ENCODE peak calls at places on chromosome 7, in four cellular contexts. E is AG20443, F is heart left ventricle, G is iris pigment epithelial cell. W is an unnamed sample.

GRCh38 chr7:75915416-75916156 is 631 bp downstream of the POR start:
- DNase-seq in E (peak), F (peak), G (peak), W (peak)

GRCh38 chr7:37105119-37105518 is 343.5 kb downstream of the ELMO1 start:
- DNase-seq in E (no peak), F (no peak), G (no peak), W (no peak)

GRCh38 chr7:80890839-80891544 is 27.9 kb downstream of the SEMA3C start:
- DNase-seq in E (no peak), F (no peak), G (no peak), W (no peak)

GRCh38 chr7:143042159-143042820 is 9.9 kb upstream of the OR6V1 start:
- DNase-seq in E (no peak), F (no peak), G (peak), W (no peak)

GRCh38 chr7:122896509-122896908 is 10.2 kb upstream of the CADPS2 start:
- DNase-seq in E (no peak), F (no peak), G (peak), W (no peak)

GRCh38 chr7:22288212-22288611 is 68.7 kb downstream of the RAPGEF5 start:
- DNase-seq in E (no peak), F (no peak), G (no peak), W (no peak)

GRCh38 chr7:3649250-3649649 is 348.2 kb downstream of the SDK1 start:
- DNase-seq in E (no peak), F (no peak), G (peak), W (peak)

GRCh38 chr7:24881622-24882021 is 98.4 kb downstream of the OSBPL3 start:
- DNase-seq in E (no peak), F (no peak), G (no peak), W (no peak)

GRCh38 chr7:19899517-19899916 is 126.1 kb upstream of the TMEM196 start:
- DNase-seq in E (peak), F (no peak), G (peak), W (no peak)

GRCh38 chr7:127514499-127514898 is 70.9 kb downstream of the GCC1 start:
- DNase-seq in E (peak), F (no peak), G (peak), W (peak)

GRCh38 chr7:101678713-101679112 is 49.6 kb upstream of the MYL10 start:
- DNase-seq in E (peak), F (no peak), G (no peak), W (peak)

GRCh38 chr7:92987095-92987494 is 130.7 kb downstream of the SAMD9 start:
- DNase-seq in E (peak), F (no peak), G (peak), W (peak)

GRCh38 chr7:43011879-43012278 is 79.7 kb downstream of the MRPL32 start:
- DNase-seq in E (no peak), F (no peak), G (no peak), W (no peak)

GRCh38 chr7:24942226-24942625 is 37.8 kb downstream of the OSBPL3 start:
- DNase-seq in E (no peak), F (no peak), G (no peak), W (no peak)

GRCh38 chr7:128350708-128351295 is 7.1 kb upstream of the RBM28 start:
- DNase-seq in E (no peak), F (no peak), G (no peak), W (no peak)

GRCh38 chr7:77827999-77828398 is 29.4 kb downstream of the PHTF2 start:
- DNase-seq in E (no peak), F (no peak), G (no peak), W (no peak)

GRCh38 chr7:87566311-87566710 is 34.4 kb downstream of the ABCB1 start:
- DNase-seq in E (no peak), F (no peak), G (no peak), W (no peak)

GRCh38 chr7:137081694-137082093 is 213.2 kb downstream of the CHRM2 start:
- DNase-seq in E (peak), F (peak), G (peak), W (peak)

GRCh38 chr7:98913026-98913425 is 34.7 kb downstream of the TRRAP start:
- DNase-seq in E (no peak), F (no peak), G (no peak), W (no peak)

GRCh38 chr7:80869821-80870751 is 48.8 kb downstream of the SEMA3C start:
- DNase-seq in E (no peak), F (no peak), G (no peak), W (no peak)

GRCh38 chr7:116540743-116541142 is 15.9 kb downstream of the CAV1 start:
- DNase-seq in E (no peak), F (no peak), G (no peak), W (peak)

GRCh38 chr7:43686991-43687390 is 42.3 kb downstream of the COA1 start:
- DNase-seq in E (no peak), F (no peak), G (no peak), W (no peak)